ENCODE peak calls at places on chromosomes 3 and 15, in ten cellular contexts. D is HepG2; M is right lobe of liver; X is cardiac muscle cell; G is left ventricle myocardium inferior; T is esophagus squamous epithelium; Q is CD8-positive, alpha-beta T cell; U is heart right ventricle; I is transverse colon; S is OCI-LY7. L is an unnamed sample. For H3K9me3, the result is how much of the 10 kb centered on the place peaks cover.

GRCh38 chr3:7927015-7927414 is 574.6 kb upstream of the LMCD1 start:
- DNase-seq in M (no peak), U (no peak), S (no peak), G (no peak), I (no peak), X (no peak), D (no peak), T (no peak), Q (no peak), L (no peak)

GRCh38 chr15:79964232-79964820 is 6.7 kb downstream of the BCL2A1 start:
- DNase-seq in D (no peak), T (no peak), G (no peak), I (no peak), X (no peak), S (no peak), M (no peak), Q (no peak), U (no peak), L (no peak)

GRCh38 chr3:8458711-8459110 is 42.9 kb upstream of the LMCD1 start:
- DNase-seq in G (no peak), D (no peak), U (no peak), S (no peak), Q (no peak), I (no peak), T (no peak), X (no peak), M (no peak), L (no peak)

GRCh38 chr15:42999201-42999779 is 78.7 kb upstream of the TTBK2 start:
- DNase-seq in S (no peak), Q (no peak), X (peak), T (no peak), G (no peak), D (no peak), U (no peak), I (no peak), M (no peak), L (no peak)

GRCh38 chr3:35659808-35660207 is 20.5 kb downstream of the ARPP21 start:
- DNase-seq in X (peak), T (no peak), G (no peak), U (no peak), M (peak), S (peak), I (peak), Q (no peak), D (peak), L (no peak)

GRCh38 chr3:132536442-132537153 is 60.5 kb upstream of the ACKR4 start:
- DNase-seq in D (peak), X (no peak), M (no peak), U (no peak), T (no peak), I (no peak), Q (no peak), S (peak), G (no peak), L (no peak)

GRCh38 chr15:48472756-48473155 is 141.5 kb downstream of the DUT start:
- DNase-seq in X (no peak), D (no peak), M (no peak), S (no peak), G (no peak), Q (no peak), I (no peak), U (no peak), T (no peak), L (no peak)

GRCh38 chr3:101379695-101380376 is 59.5 kb upstream of the IMPG2 start:
- DNase-seq in X (no peak), M (no peak), Q (no peak), I (no peak), G (no peak), D (no peak), U (no peak), T (no peak), S (peak), L (no peak)

GRCh38 chr15:36428102-36428845 is 151.2 kb upstream of the CDIN1 start:
- DNase-seq in T (no peak), M (no peak), X (no peak), I (no peak), D (peak), U (no peak), G (no peak), Q (no peak), S (no peak), L (no peak)

GRCh38 chr3:42045719-42046243 is 45.4 kb upstream of the TRAK1 start:
- DNase-seq in U (no peak), X (no peak), G (no peak), S (no peak), D (peak), T (no peak), M (no peak), I (no peak), Q (no peak), L (no peak)

GRCh38 chr3:14795996-14796395 is 22.8 kb upstream of the FGD5 start:
- DNase-seq in X (no peak), G (no peak), Q (no peak), M (no peak), D (no peak), I (no peak), S (no peak), U (no peak), T (no peak), L (no peak)

GRCh38 chr3:109369510-109369909 is 32.2 kb upstream of the DPPA4 start:
- DNase-seq in S (no peak), G (no peak), Q (no peak), U (no peak), M (peak), T (no peak), X (no peak), D (peak), I (no peak), L (no peak)

GRCh38 chr3:89606151-89606550 is 498.7 kb downstream of the EPHA3 start:
- DNase-seq in I (no peak), T (no peak), S (no peak), X (no peak), M (no peak), D (peak), G (no peak), U (no peak), Q (no peak), L (no peak)

GRCh38 chr15:55681631-55682030 is 61.3 kb downstream of the PRTG start:
- DNase-seq in I (no peak), S (no peak), Q (no peak), U (no peak), D (no peak), G (no peak), X (no peak), T (no peak), M (no peak), L (no peak)

GRCh38 chr15:40106203-40107161 is 2.2 kb downstream of the BMF start:
- DNase-seq in T (no peak), Q (no peak), U (peak), D (peak), G (peak), S (peak), X (peak), I (peak), M (peak), L (peak)

GRCh38 chr3:108489776-108490175 is 20.6 kb downstream of the MYH15 start:
- DNase-seq in Q (no peak), T (no peak), G (no peak), U (no peak), I (no peak), S (peak), X (peak), M (no peak), D (peak), L (no peak)

GRCh38 chr3:118587847-118588246 is 446.8 kb downstream of the IGSF11 start:
- DNase-seq in Q (no peak), M (no peak), D (no peak), S (no peak), X (no peak), I (no peak), U (no peak), G (no peak), T (no peak), L (no peak)

GRCh38 chr3:122679467-122680291 is 960 bp upstream of the PARP14 start:
- DNase-seq in Q (no peak), S (peak), D (no peak), M (no peak), T (no peak), I (peak), X (no peak), G (no peak), U (peak), L (no peak)

GRCh38 chr3:139122221-139122581 is 77.5 kb upstream of the PRR23C start:
- DNase-seq in S (no peak), X (no peak), U (no peak), D (no peak), Q (no peak), M (no peak), I (no peak), T (no peak), G (no peak), L (no peak)

GRCh38 chr15:101035611-101036010 is 116.5 kb downstream of the LRRK1 start:
- DNase-seq in Q (no peak), I (no peak), D (no peak), M (no peak), X (no peak), G (no peak), U (no peak), S (no peak), T (no peak), L (no peak)

GRCh38 chr3:154971341-154971740 is 108.8 kb upstream of the MME start:
- DNase-seq in U (no peak), Q (no peak), M (no peak), D (no peak), S (no peak), I (no peak), X (no peak), G (no peak), T (no peak), L (no peak)

GRCh38 chr3:71478568-71478967 is 105.0 kb downstream of the FOXP1 start:
- DNase-seq in G (no peak), S (no peak), Q (peak), T (no peak), M (no peak), X (no peak), U (no peak), D (no peak), I (no peak), L (no peak)

GRCh38 chr3:77467702-77468407 is 428.0 kb downstream of the ROBO2 start:
- DNase-seq in G (peak), T (no peak), M (no peak), I (no peak), D (no peak), S (no peak), Q (no peak), U (no peak), X (peak), L (no peak)

GRCh38 chr3:185221203-185221602 is 32.6 kb downstream of the EHHADH start:
- DNase-seq in I (no peak), G (no peak), Q (no peak), M (no peak), S (no peak), T (no peak), U (no peak), X (no peak), D (no peak), L (no peak)

GRCh38 chr3:6921041-6921440 is 60.1 kb downstream of the GRM7 start:
- DNase-seq in U (no peak), X (no peak), D (no peak), G (no peak), Q (no peak), S (no peak), M (peak), I (no peak), T (no peak), L (no peak)

GRCh38 chr3:134306334-134306733 is 55.7 kb upstream of the RYK start:
- DNase-seq in D (no peak), Q (no peak), G (no peak), S (no peak), M (no peak), X (no peak), U (no peak), T (no peak), I (no peak), L (no peak)

GRCh38 chr3:105364113-105364512 is 2.6 kb upstream of the ALCAM start:
- DNase-seq in X (no peak), U (no peak), D (no peak), T (no peak), Q (no peak), S (no peak), M (no peak), G (no peak), I (no peak), L (no peak)

GRCh38 chr15:58307313-58307961 is 124.4 kb upstream of the LIPC start:
- DNase-seq in D (no peak), X (no peak), T (no peak), Q (no peak), I (no peak), U (no peak), M (no peak), G (no peak), S (no peak), L (no peak)

GRCh38 chr3:116443096-116443793 is 2.0 kb downstream of the LSAMP start:
- DNase-seq in I (no peak), T (no peak), S (no peak), M (no peak), Q (no peak), X (no peak), G (no peak), U (no peak), D (no peak), L (no peak)

GRCh38 chr3:189554868-189555557 is 76.2 kb upstream of the TP63 start:
- DNase-seq in Q (no peak), T (no peak), M (peak), X (no peak), I (no peak), D (no peak), S (no peak), U (no peak), G (no peak), L (no peak)

GRCh38 chr3:177610262-177610661 is 413.0 kb upstream of the TBL1XR1 start:
- DNase-seq in U (no peak), I (no peak), T (no peak), D (no peak), M (no peak), G (no peak), X (no peak), Q (no peak), S (no peak), L (no peak)

GRCh38 chr15:31364301-31365031 is 37.8 kb downstream of the KLF13 start:
- DNase-seq in T (no peak), X (peak), S (peak), Q (no peak), I (peak), G (peak), M (peak), U (no peak), D (no peak), L (no peak)

GRCh38 chr15:68620721-68621528 is 42.1 kb downstream of the CORO2B start:
- DNase-seq in U (peak), S (no peak), T (no peak), D (no peak), G (peak), X (peak), I (peak), M (peak), Q (no peak), L (peak)

GRCh38 chr3:159548675-159549335 is 439.8 kb upstream of the IL12A start:
- DNase-seq in G (no peak), T (no peak), I (no peak), D (no peak), S (no peak), Q (no peak), U (no peak), M (no peak), X (no peak), L (no peak)

GRCh38 chr3:154018100-154018696 is 103.0 kb upstream of the ARHGEF26 start:
- DNase-seq in U (no peak), X (peak), G (no peak), T (no peak), M (no peak), D (peak), S (peak), I (peak), Q (peak), L (no peak)

GRCh38 chr3:157231071-157231470 is 71.1 kb upstream of the CCNL1 start:
- DNase-seq in I (no peak), X (no peak), M (no peak), D (no peak), S (no peak), U (no peak), G (no peak), T (no peak), Q (no peak), L (no peak)

DNA sequence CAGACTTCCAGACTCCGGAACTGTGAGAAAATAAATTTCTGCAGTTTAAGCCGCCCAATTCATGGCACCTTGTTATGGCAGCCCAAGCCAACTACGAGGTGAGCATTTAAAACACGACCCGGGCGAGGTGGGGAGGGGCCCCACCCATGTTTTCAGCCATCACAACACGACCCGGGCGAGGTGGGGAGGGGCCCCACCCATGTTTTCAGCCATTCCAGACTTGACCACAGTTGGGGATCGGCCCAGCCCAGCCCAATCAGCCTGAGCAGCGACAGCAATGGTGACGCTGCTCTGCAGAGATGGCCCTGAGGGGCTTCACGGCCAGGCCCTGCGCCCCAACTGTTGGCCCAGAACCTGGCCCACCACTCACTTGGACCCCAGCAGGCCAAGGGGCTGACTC is 93.1 kb downstream of the ATP10A start:
- DNase-seq in D (no peak), M (peak), S (no peak), Q (no peak), X (no peak), T (no peak), G (no peak), I (no peak), U (no peak), L (no peak)
- H3K9me3 ChIP-seq in D (under half), M (under half), S (under half), Q (under half), X (under half), T (under half), G (under half), I (under half), U (under half), L (under half)

DNA sequence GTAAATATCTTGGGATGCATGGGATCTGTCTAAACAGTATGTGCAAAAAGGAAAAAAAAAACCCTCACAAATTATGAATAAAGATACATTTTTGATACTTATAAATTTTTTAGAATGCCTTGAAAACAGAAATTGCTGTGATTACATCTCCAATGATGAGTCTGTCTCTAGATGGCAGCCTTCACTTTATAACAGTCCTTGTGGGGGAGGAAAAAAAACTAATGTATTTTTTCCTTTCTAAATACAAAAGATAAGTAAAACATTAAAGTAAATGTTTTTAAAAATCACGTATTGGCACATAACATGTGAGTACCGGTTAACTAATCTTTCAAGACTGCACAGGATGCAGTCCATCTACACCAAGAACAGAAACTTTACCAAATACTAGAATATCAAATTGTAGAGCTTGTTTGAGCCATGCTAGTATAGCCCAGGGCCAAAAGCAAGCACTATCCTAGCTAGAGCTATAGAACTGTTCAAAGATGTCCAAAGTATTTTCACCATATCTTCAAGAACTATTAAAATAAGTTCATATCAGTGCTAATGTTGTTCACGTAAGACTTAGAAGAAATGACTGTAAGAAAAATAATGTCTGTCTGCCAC is 206.4 kb downstream of the STAG1 start:
- DNase-seq in S (no peak), M (no peak), X (no peak), T (no peak), U (no peak), Q (no peak), D (no peak), I (no peak), G (no peak), L (no peak)
- TF ChIP-seq CTCF in S (peak), M (peak), X (peak), T (no peak), U (peak), Q (no peak), D (peak), I (peak), G (peak), L (peak)

DNA sequence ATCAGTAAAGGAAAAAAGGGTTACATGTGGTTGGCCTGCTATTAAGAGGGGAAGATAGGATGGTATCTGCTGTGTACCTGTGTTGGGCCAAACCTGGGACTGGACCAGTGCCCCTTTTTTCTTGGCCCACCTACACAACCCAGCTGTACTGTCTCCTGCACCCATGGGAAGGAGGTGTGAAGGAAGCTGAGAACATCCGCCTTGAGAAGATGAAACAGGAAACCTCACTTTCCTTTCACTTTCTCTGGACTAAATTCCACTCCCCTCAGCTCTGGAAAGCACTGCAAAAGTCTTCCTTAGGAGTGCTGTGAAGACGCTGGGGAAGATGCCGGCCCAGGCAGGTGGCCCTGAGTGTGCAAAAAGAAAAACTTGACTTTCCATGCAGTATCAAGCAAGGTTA is 37.6 kb downstream of the LRRN1 start:
- DNase-seq in T (no peak), M (no peak), I (no peak), Q (no peak), G (no peak), S (no peak), X (no peak), D (no peak), U (no peak), L (no peak)
- H3K9me3 ChIP-seq in T (under half), M (under half), I (under half), Q (under half), G (half or more), S (under half), X (under half), D (under half), U (under half), L (under half)

DNA sequence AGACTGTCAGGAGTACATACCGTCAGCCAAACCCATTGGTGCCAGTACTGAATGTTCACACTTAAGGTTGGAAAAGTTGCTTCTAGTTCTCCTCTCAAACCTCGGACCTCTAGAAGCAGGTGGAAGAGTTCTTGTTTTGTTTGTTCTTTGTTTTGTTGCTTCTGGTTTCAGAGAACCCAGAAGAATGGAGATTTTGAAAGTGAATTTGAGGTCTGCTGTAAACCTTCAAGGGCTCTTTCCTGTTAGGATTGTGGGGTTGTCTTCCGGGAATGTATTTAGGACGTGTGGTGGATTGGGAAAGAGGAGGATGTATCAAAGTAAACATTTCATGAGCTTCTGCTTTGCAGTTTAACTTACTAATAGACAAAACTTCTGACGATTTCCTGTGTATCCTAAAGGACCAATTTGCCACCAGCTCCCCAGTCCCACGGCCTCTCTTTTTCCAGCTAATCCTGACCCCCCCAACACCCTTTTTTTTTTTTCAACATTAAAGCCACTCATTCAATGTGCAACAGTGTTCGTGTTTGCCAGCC is 50.3 kb downstream of the FILIP1L start:
- DNase-seq in X (no peak), Q (no peak), U (no peak), M (no peak), G (no peak), T (no peak), D (peak), S (no peak), I (no peak), L (no peak)
- TF ChIP-seq CTCF in X (no peak), Q (no peak), U (no peak), M (no peak), G (no peak), T (no peak), D (no peak), S (no peak), I (no peak), L (no peak)

DNA sequence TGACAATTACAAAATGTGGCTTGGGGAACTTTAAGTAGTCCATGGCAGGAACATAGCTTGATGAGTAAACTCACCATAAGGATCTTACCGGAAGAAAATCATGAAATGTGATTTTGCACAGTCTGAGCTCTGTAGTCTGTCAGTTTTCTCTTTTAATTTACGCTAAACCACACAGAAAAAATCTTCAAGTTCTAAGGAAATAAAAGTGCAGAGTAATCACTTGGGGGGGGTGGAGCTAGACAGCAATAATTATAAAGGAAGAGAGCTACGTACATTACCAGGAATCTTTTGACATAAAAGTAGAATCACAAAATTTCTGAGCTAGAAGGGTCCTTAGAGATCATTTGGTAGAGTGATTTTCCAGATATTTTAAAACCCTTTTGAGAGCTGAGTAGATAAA is 9.2 kb downstream of the TBC1D5 start:
- DNase-seq in I (no peak), G (no peak), S (no peak), Q (no peak), D (no peak), T (no peak), X (no peak), M (no peak), U (no peak), L (no peak)
- H3K9me3 ChIP-seq in I (under half), G (under half), S (under half), Q (under half), D (under half), T (under half), X (under half), M (under half), U (under half), L (under half)

L was measured in lower lobe of right lung.